ENCODE peak calls at places on chromosomes 11 and 22, in eight cellular contexts. C, M, Q, I, V, P, J and O are unnamed samples.

GRCh38 chr22:48278620-48279464 is 1516.4 kb downstream of the TBC1D22A start:
- DNase-seq in C (no peak), M (no peak), Q (no peak), I (no peak), V (no peak), P (no peak), J (no peak), O (no peak)

GRCh38 chr11:36156486-36157150 is 132.6 kb downstream of the COMMD9 start:
- DNase-seq in C (no peak), M (peak; percentile 93), Q (no peak), I (no peak), V (no peak), P (no peak), J (no peak), O (peak; percentile 87)

GRCh38 chr11:120647681-120648080 is 136.1 kb downstream of the GRIK4 start:
- DNase-seq in C (no peak), M (no peak), Q (no peak), I (no peak), V (no peak), P (no peak), J (no peak), O (no peak)

GRCh38 chr11:73577496-73577917 is 20.4 kb downstream of the FAM168A start:
- DNase-seq in C (no peak), M (no peak), Q (no peak), I (no peak), V (peak; percentile 34), P (no peak), J (no peak), O (peak; percentile 74)

GRCh38 chr11:65390099-65390941 is 3.9 kb downstream of the FRMD8 start:
- DNase-seq in C (no peak), M (no peak), Q (no peak), I (no peak), V (no peak), P (no peak), J (no peak), O (no peak)

GRCh38 chr11:123122341-123122740 is 60.4 kb upstream of the HSPA8 start:
- DNase-seq in C (no peak), M (no peak), Q (no peak), I (no peak), V (no peak), P (peak; percentile 36), J (no peak), O (peak; percentile 87)

GRCh38 chr11:85889676-85890579 is 34.7 kb downstream of the CCDC83 start:
- DNase-seq in C (no peak), M (peak; percentile 97), Q (no peak), I (no peak), V (peak; percentile 74), P (no peak), J (no peak), O (peak; percentile 61)

GRCh38 chr11:46295312-46295995 is 18.0 kb downstream of the CREB3L1 start:
- DNase-seq in C (peak; percentile 76), M (no peak), Q (peak; percentile 65), I (peak; percentile 89), V (no peak), P (no peak), J (peak; percentile 82), O (peak; percentile 67)

GRCh38 chr11:71285111-71285510 is 32.7 kb upstream of the SHANK2 start:
- DNase-seq in C (no peak), M (no peak), Q (no peak), I (no peak), V (no peak), P (no peak), J (no peak), O (no peak)

GRCh38 chr11:6405039-6405667 is 13.7 kb downstream of the APBB1 start:
- DNase-seq in C (peak; percentile 42), M (no peak), Q (no peak), I (no peak), V (no peak), P (no peak), J (no peak), O (no peak)

GRCh38 chr11:117824571-117825537 is at the start of gene FXYD2:
- DNase-seq in C (no peak), M (no peak), Q (no peak), I (peak; percentile 75), V (no peak), P (no peak), J (peak; percentile 61), O (peak; percentile 51)

GRCh38 chr11:84549221-84549620 is 1077.9 kb downstream of the DLG2 start:
- DNase-seq in C (no peak), M (no peak), Q (no peak), I (no peak), V (no peak), P (no peak), J (no peak), O (peak; percentile 76)

GRCh38 chr22:28245579-28246224 is 326.6 kb upstream of the PITPNB start:
- DNase-seq in C (no peak), M (no peak), Q (no peak), I (no peak), V (no peak), P (no peak), J (no peak), O (no peak)

GRCh38 chr11:120660024-120660565 is 148.5 kb downstream of the GRIK4 start:
- DNase-seq in C (no peak), M (peak; percentile 55), Q (peak; percentile 43), I (no peak), V (no peak), P (no peak), J (no peak), O (peak; percentile 56)

GRCh38 chr11:133955091-133955846 is 1.5 kb downstream of the IGSF9B start:
- DNase-seq in C (peak; percentile 58), M (no peak), Q (no peak), I (peak; percentile 75), V (no peak), P (no peak), J (no peak), O (no peak)

GRCh38 chr11:64351136-64351631 is 7.8 kb upstream of the RPS6KA4 start:
- DNase-seq in C (no peak), M (no peak), Q (no peak), I (peak; percentile 25), V (no peak), P (no peak), J (no peak), O (no peak)

GRCh38 chr11:70507466-70508230 is 109.3 kb downstream of the CTTN start:
- DNase-seq in C (no peak), M (no peak), Q (peak; percentile 3), I (peak; percentile 6), V (no peak), P (no peak), J (no peak), O (no peak)

GRCh38 chr11:75703709-75704237 is 13.9 kb upstream of the MOGAT2 start:
- DNase-seq in C (no peak), M (no peak), Q (no peak), I (no peak), V (no peak), P (no peak), J (no peak), O (no peak)
- TF ChIP-seq CTCF in C (no peak), M (no peak), Q (no peak), I (no peak), V (no peak), P (no peak), J (no peak), O (no peak)

GRCh38 chr11:57641011-57641410 is 8.7 kb downstream of the YPEL4 start:
- DNase-seq in C (no peak), M (no peak), Q (no peak), I (no peak), V (no peak), P (no peak), J (no peak), O (peak; percentile 39)
- H3K4me3 ChIP-seq in C (no peak overlapping the region), M (no peak overlapping the region), Q (no peak overlapping the region), I (no peak overlapping the region), V (peak overlapping the region; percentile 9), P (no peak overlapping the region), J (no peak overlapping the region), O (no peak overlapping the region)

GRCh38 chr22:37030560-37031281 is 11.2 kb downstream of the MPST start:
- DNase-seq in C (no peak), M (no peak), Q (no peak), I (no peak), V (no peak), P (no peak), J (no peak), O (no peak)
- TF ChIP-seq CTCF in C (no peak), M (peak; percentile 28), Q (peak; percentile 11), I (no peak), V (no peak), P (no peak), J (no peak), O (no peak)

DNA sequence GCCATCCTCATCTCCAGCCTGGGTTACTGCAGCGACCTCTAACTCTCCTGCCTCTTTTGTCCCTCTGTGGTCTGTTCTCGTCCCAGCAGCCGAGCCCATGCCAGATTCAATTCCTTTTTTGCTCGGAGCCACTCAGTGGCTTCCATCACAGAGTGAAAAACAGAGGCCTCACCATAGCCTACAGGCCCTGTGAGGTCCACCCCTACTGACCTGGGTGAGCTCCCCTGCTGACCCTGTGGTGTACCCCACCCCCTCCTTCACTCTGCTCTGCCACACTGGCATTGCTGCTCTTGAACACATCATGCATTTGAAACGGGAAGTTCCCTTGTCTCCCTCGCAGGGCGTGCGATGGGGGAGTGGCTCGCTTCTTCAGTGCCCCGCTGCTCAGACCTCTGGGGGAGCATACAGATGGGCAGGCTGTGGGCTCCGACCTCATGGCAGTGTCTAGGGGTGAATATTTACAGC is 2.1 kb downstream of the AIP start:
- DNase-seq in C (peak; percentile 75), M (no peak), Q (peak; percentile 28), I (peak; percentile 62), V (no peak), P (no peak), J (no peak), O (no peak)
- H3K4me3 ChIP-seq in C (peak overlapping the region; percentile 73), M (no peak overlapping the region), Q (no peak overlapping the region), I (no peak overlapping the region), V (no peak overlapping the region), P (no peak overlapping the region), J (no peak overlapping the region), O (no peak overlapping the region)

DNA sequence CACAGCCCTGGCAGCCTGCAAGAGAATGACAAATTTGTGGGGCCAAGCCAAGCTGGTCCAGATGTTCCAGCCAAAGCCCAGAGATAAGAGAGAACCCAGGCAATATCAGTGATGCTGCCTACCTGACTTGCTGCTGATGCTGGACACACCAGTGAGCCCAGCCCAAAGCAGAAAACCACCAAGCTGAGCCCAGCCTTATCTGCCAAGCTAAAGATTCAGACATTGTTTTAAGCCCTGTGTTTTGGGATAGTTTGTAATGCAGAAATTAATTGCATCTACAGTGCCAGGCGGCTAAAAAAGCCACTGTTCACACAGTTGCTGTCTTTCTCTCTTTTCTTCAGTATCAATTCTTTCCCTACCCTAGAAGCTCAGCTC is 8.0 kb upstream of the LINC01488 start:
- DNase-seq in C (no peak), M (no peak), Q (no peak), I (peak; percentile 8), V (no peak), P (no peak), J (no peak), O (no peak)
- TF ChIP-seq CTCF in C (no peak), M (no peak), Q (no peak), I (no peak), V (no peak), P (no peak), J (no peak), O (no peak)